ENCODE peak calls at places on chromosomes 4 and X, in eight cellular contexts. S is neural crest cell; H is activated CD8-positive, alpha-beta T cell treated with anti-CD3 and anti-CD28 coated beads for 36 hours; W is tibial nerve; C is adrenal gland; G is left ventricle myocardium inferior; F is CD8-positive, alpha-beta T cell; D is nephron progenitor cell. Z is an unnamed sample.

GRCh38 chr4:157076578-157076947 is 613 bp downstream of the GLRB start:
- DNase-seq in S (peak; percentile 9), H (no peak), W (no peak), C (no peak), G (no peak), F (no peak), D (peak; percentile 22), Z (no peak)

GRCh38 chrX:27660878-27661277 is 70.7 kb downstream of the DCAF8L2 start:
- DNase-seq in S (no peak), H (no peak), W (no peak), C (no peak), G (no peak), F (no peak), D (no peak), Z (no peak)

GRCh38 chr4:16858275-16858752 is 40.1 kb downstream of the LDB2 start:
- DNase-seq in S (no peak), H (no peak), W (no peak), C (peak; percentile 62), G (no peak), F (no peak), D (no peak), Z (no peak)

GRCh38 chr4:186586190-186586589 is 30.8 kb upstream of the MTNR1A start:
- DNase-seq in S (no peak), H (no peak), W (no peak), C (no peak), G (no peak), F (no peak), D (no peak), Z (no peak)

GRCh38 chr4:121041307-121042090 is 30.8 kb downstream of the NDNF start:
- DNase-seq in S (no peak), H (peak; percentile 58), W (no peak), C (no peak), G (no peak), F (no peak), D (no peak), Z (no peak)

GRCh38 chrX:24271262-24271661 is 42.6 kb downstream of the SUPT20HL2 start:
- DNase-seq in S (no peak), H (no peak), W (no peak), C (no peak), G (no peak), F (no peak), D (no peak), Z (no peak)

GRCh38 chr4:150379454-150379853 is 202.5 kb upstream of the MAB21L2 start:
- DNase-seq in S (no peak), H (no peak), W (no peak), C (no peak), G (no peak), F (no peak), D (no peak), Z (no peak)

GRCh38 chr4:64756016-64756415 is 346.8 kb upstream of the TECRL start:
- DNase-seq in S (no peak), H (no peak), W (no peak), C (no peak), G (no peak), F (no peak), D (no peak), Z (no peak)

GRCh38 chr4:36640876-36641275 is 359.5 kb downstream of the DTHD1 start:
- DNase-seq in S (no peak), H (no peak), W (no peak), C (no peak), G (no peak), F (no peak), D (no peak), Z (no peak)

GRCh38 chr4:30867427-30867826 is 147.3 kb downstream of the PCDH7 start:
- DNase-seq in S (no peak), H (no peak), W (no peak), C (no peak), G (no peak), F (no peak), D (no peak), Z (no peak)

GRCh38 chrX:141175786-141176185 is 1.1 kb downstream of the LDOC1 start:
- DNase-seq in S (no peak), H (no peak), W (no peak), C (no peak), G (no peak), F (no peak), D (no peak), Z (no peak)

GRCh38 chr4:150411527-150411926 is 170.4 kb upstream of the MAB21L2 start:
- DNase-seq in S (no peak), H (no peak), W (no peak), C (no peak), G (no peak), F (no peak), D (no peak), Z (no peak)

GRCh38 chrX:136718091-136718490 is 62.6 kb downstream of the ARHGEF6 start:
- DNase-seq in S (no peak), H (no peak), W (no peak), C (no peak), G (no peak), F (no peak), D (no peak), Z (no peak)

GRCh38 chrX:31483336-31483735 is 411.5 kb upstream of the FTHL17 start:
- DNase-seq in S (no peak), H (no peak), W (no peak), C (no peak), G (no peak), F (no peak), D (no peak), Z (no peak)

GRCh38 chr4:55947912-55948725 is 626 bp upstream of the CEP135 start:
- DNase-seq in S (peak; percentile 2), H (peak; percentile 67), W (no peak), C (no peak), G (no peak), F (peak; percentile 33), D (no peak), Z (no peak)

GRCh38 chr4:184289179-184289535 is 71.5 kb upstream of the ENPP6 start:
- DNase-seq in S (no peak), H (no peak), W (no peak), C (no peak), G (no peak), F (no peak), D (no peak), Z (no peak)

GRCh38 chr4:83285022-83285387 is 407 bp upstream of the COQ2 start:
- DNase-seq in S (no peak), H (peak; percentile 31), W (no peak), C (peak; percentile 72), G (no peak), F (peak; percentile 17), D (no peak), Z (peak; percentile 66)

GRCh38 chrX:12580548-12580947 is 210.7 kb upstream of the PRPS2 start:
- DNase-seq in S (no peak), H (no peak), W (no peak), C (no peak), G (no peak), F (no peak), D (no peak), Z (no peak)

GRCh38 chr4:176969011-176969410 is 176.3 kb upstream of the VEGFC start:
- DNase-seq in S (no peak), H (no peak), W (no peak), C (no peak), G (no peak), F (no peak), D (no peak), Z (no peak)

GRCh38 chr4:176967586-176967985 is 174.9 kb upstream of the VEGFC start:
- DNase-seq in S (no peak), H (no peak), W (no peak), C (peak; percentile 70), G (no peak), F (no peak), D (no peak), Z (no peak)

GRCh38 chr4:176959980-176960379 is 167.3 kb upstream of the VEGFC start:
- DNase-seq in S (no peak), H (no peak), W (no peak), C (no peak), G (no peak), F (no peak), D (no peak), Z (no peak)

DNA sequence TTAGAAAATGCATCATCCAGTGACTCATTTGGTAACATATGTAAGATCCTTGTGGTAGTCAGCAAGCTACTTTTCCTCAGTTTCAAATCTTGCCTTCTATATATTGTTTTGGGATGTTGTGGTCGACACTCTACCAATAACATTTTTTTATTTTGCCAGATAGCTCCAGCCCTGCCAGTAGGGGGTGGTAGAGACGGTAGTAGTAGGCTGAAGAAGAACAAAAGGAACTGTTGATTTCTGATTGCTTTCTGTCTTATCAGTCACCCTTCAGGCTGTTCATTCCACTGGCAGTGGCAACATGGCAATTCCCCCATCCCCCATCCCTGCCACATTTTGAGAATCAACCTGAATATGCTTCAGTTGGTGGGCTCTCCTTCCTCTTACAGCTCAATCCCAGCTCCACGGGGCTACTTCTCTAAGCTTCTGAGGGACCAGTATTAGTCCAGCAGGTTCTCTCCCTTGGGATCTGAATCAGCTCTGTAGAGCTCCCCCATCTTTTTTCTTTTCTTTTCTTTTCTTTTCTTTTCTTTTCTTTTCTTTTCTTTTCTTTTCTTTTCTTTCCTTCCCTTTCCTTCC is 171.5 kb upstream of the VEGFC start:
- DNase-seq in S (no peak), H (no peak), W (no peak), C (peak; percentile 52), G (no peak), F (no peak), D (no peak), Z (no peak)
- TF ChIP-seq CTCF in S (peak; percentile 45), H (no peak), W (no peak), C (peak; percentile 41), G (no peak), F (no peak), D (no peak), Z (peak; percentile 48)

GRCh38 chr4:129140521-129140920 is 44.6 kb downstream of the C4orf33 start:
- DNase-seq in S (no peak), H (no peak), W (no peak), C (no peak), G (no peak), F (no peak), D (no peak), Z (no peak)
- TF ChIP-seq CTCF in S (no peak), H (no peak), W (no peak), C (no peak), G (no peak), F (no peak), D (no peak), Z (no peak)

GRCh38 chr4:119039779-119040178 is 95.9 kb upstream of the MYOZ2 start:
- DNase-seq in S (no peak), H (peak; percentile 15), W (no peak), C (no peak), G (no peak), F (no peak), D (no peak), Z (no peak)
- TF ChIP-seq CTCF in S (peak; percentile 29), H (no peak), W (no peak), C (no peak), G (peak; percentile 26), F (no peak), D (no peak), Z (no peak)

DNA sequence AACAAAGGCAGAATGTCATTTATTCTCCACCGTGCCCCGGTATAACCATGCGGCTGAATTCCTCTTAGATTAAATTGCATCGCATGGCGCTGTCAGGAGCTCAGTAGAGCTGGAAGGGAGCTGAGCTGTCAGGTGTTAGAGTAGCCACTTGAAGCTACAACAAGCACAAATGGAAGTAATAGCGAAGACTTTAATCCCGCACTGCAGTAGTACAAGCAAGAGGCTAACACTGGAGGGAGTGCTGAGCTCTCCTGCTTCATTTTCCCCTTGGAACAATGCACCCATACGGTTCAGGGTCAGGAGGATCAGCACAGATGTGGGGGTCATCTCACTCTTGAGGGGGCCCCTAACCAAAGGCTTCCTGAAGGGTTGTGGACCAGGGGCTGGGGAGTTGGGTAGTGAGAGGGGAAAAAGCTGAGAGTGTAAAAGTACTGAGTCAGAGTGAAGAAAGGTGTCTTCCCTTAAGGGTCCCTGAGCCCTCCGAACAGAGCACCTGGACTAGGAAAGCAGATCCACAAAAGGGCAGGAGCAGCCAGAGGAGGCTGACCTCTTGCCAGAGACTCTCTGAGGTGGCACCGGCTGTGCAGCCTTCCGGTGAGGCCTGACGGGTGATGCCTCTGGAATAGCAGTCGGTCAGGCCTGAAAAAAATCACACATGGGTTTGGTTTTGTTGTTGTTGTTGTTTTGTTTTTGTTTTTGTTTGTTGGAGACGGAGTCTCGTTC is 36.0 kb upstream of the CBR4 start:
- DNase-seq in S (no peak), H (no peak), W (no peak), C (no peak), G (no peak), F (no peak), D (no peak), Z (no peak)
- TF ChIP-seq CTCF in S (no peak), H (no peak), W (no peak), C (no peak), G (peak; percentile 43), F (no peak), D (no peak), Z (no peak)

Z was measured in HL-60.